ENCODE peak calls at places on chromosome 11, in seven cellular contexts. D is epithelial cell of esophagus, X is choroid plexus epithelial cell, A is lung, F is endodermal cell, Y is GM12865, J is MM.1S. R is an unnamed sample.

GRCh38 chr11:82776377-82776776 is 42.7 kb upstream of the FAM181B start:
- DNase-seq in D (peak), X (peak), A (no peak), F (peak), Y (no peak), J (no peak), R (no peak)

GRCh38 chr11:126949066-126949945 is 51.3 kb downstream of the KIRREL3 start:
- DNase-seq in D (no peak), X (no peak), A (no peak), F (no peak), Y (no peak), J (no peak), R (no peak)

GRCh38 chr11:10580625-10581024 is 12.2 kb upstream of the LYVE1 start:
- DNase-seq in D (no peak), X (no peak), A (no peak), F (no peak), Y (no peak), J (no peak), R (no peak)

GRCh38 chr11:38332046-38332445 is 1734.0 kb upstream of the RAG2 start:
- DNase-seq in D (no peak), X (peak), A (no peak), F (no peak), Y (no peak), J (no peak), R (no peak)

GRCh38 chr11:73662445-73663157 is 16.2 kb downstream of the PLEKHB1 start:
- DNase-seq in D (no peak), X (no peak), A (no peak), F (no peak), Y (no peak), J (no peak), R (no peak)

GRCh38 chr11:117201906-117202305 is 2.7 kb downstream of the TAGLN start:
- DNase-seq in D (no peak), X (no peak), A (no peak), F (no peak), Y (no peak), J (no peak), R (no peak)

GRCh38 chr11:121841487-121842167 is 274.4 kb downstream of the BLID start:
- DNase-seq in D (no peak), X (peak), A (no peak), F (no peak), Y (no peak), J (no peak), R (no peak)

GRCh38 chr11:35087648-35088047 is 51.3 kb upstream of the CD44 start:
- DNase-seq in D (no peak), X (no peak), A (no peak), F (no peak), Y (peak), J (no peak), R (no peak)

GRCh38 chr11:36146437-36146836 is 142.8 kb downstream of the COMMD9 start:
- DNase-seq in D (peak), X (no peak), A (no peak), F (no peak), Y (no peak), J (no peak), R (no peak)

GRCh38 chr11:62923634-62924411 is 2.7 kb upstream of the CHRM1 start:
- DNase-seq in D (peak), X (no peak), A (no peak), F (peak), Y (peak), J (peak), R (peak)

GRCh38 chr11:65078151-65078550 is 5.7 kb downstream of the CDCA5 start:
- DNase-seq in D (peak), X (peak), A (peak), F (peak), Y (peak), J (peak), R (no peak)

GRCh38 chr11:66934971-66935779 is 23.0 kb downstream of the PC start:
- DNase-seq in D (peak), X (peak), A (no peak), F (no peak), Y (no peak), J (no peak), R (no peak)

GRCh38 chr11:118175031-118175531 is 1.4 kb downstream of the SCN2B start:
- DNase-seq in D (peak), X (peak), A (no peak), F (no peak), Y (no peak), J (no peak), R (no peak)

GRCh38 chr11:45724145-45724544 is 58.7 kb upstream of the CHST1 start:
- DNase-seq in D (no peak), X (no peak), A (no peak), F (peak), Y (no peak), J (no peak), R (no peak)

GRCh38 chr11:127182586-127183203 is 182.1 kb upstream of the KIRREL3 start:
- DNase-seq in D (no peak), X (no peak), A (no peak), F (no peak), Y (no peak), J (no peak), R (no peak)

GRCh38 chr11:45025716-45026492 is 75.2 kb upstream of the TP53I11 start:
- DNase-seq in D (no peak), X (peak), A (no peak), F (peak), Y (peak), J (no peak), R (no peak)

DNA sequence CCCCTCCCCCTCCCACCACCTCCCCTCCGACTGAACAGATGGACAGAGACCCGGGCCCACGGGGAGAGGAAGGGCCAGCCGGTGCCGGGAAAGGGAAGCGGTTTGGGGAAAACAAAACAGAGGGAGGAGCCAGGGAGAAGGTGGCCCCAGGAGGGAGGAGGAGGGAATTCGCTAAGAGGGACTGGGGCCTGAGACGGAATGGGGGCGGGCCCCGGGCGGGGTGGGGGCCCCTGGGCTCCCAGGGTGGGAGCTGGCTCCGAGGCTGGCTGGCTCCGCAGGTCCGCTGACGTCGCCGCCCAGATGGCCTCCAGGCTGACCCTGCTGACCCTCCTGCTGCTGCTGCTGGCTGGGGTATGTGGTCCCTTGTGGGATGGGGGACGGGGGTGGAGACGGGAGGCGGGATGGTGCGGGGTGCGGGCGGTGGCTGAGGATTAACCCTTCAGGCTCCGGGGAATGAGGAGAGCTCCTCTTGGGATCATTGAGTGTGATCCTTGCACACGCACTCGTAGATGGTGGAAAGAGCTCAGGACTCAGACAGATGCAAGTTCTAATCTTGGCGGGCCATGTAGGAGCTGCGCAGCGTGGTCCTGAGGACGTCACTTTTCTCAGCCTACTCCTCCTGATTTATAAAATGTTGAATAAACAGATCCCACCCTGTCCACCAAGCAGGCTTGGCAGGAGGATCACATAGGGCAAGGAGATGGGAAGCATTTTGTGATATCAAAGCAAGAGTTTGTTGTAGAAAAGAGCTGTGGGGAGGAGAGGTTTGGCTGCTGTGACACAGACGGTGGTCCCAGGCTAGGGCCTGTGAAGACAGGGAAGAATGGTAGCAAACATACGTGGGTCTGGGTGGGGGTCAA is 716 bp downstream of the SERPING1 start:
- DNase-seq in D (no peak), X (peak), A (peak), F (peak), Y (no peak), J (no peak), R (no peak)
- H3K4me3 ChIP-seq in D (peak), X (peak), A (peak), F (peak), Y (no peak), J (no peak), R (no peak)

GRCh38 chr11:70064726-70065317 is 13.3 kb upstream of the ANO1 start:
- DNase-seq in D (peak), X (no peak), A (no peak), F (no peak), Y (no peak), J (no peak), R (no peak)
- TF ChIP-seq CTCF in D (no peak), X (no peak), A (no peak), F (no peak), Y (no peak), J (no peak), R (no peak)

GRCh38 chr11:47448566-47449427 is at the start of gene RAPSN:
- DNase-seq in D (no peak), X (no peak), A (no peak), F (no peak), Y (no peak), J (no peak), R (no peak)
- H3K4me3 ChIP-seq in D (no peak), X (no peak), A (no peak), F (no peak), Y (no peak), J (no peak), R (no peak)

GRCh38 chr11:79953629-79954028 is 512.8 kb upstream of the TENM4 start:
- DNase-seq in D (no peak), X (no peak), A (no peak), F (no peak), Y (no peak), J (no peak), R (no peak)
- TF ChIP-seq CTCF in D (no peak), X (no peak), A (no peak), F (peak), Y (no peak), J (no peak), R (no peak)

DNA sequence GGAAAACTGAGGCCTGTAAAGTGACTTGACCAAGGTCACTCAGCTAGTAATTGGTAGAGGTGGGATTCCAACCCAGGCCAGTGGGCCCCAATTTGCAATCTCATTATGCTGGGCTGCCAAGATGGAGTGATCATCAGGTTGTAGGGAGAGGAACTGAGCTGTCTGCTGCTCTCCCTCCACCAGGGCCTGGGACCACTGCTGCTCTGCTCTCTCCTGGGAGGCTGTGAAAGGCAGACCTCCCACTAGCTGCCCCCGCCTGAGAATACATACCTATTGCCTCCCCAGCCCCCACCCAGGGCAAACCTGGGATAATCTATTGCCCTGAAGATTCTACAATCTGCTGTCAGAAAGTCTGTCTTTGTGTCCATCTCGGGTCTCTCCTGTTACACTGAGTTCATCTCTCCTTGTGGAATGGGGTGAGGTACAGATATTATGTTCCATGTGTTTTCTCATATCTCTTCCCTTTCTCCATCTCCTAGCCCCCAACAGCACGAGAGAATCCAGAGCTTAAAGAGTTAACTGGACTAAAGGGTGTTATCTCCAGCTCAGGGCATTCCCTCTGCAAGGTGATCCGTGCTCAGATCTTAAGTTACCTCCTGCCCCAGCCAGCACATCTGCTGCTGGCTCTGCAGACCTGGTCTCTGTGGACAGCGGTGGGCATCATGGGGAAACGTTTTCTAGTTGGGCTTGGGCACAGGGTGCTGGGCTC is 5.6 kb downstream of the NECTIN1 start:
- DNase-seq in D (no peak), X (no peak), A (no peak), F (no peak), Y (no peak), J (no peak), R (no peak)
- H3K4me3 ChIP-seq in D (peak), X (no peak), A (no peak), F (no peak), Y (no peak), J (no peak), R (no peak)

GRCh38 chr11:48044577-48044976 is 64.2 kb downstream of the PTPRJ start:
- DNase-seq in D (no peak), X (no peak), A (peak), F (no peak), Y (no peak), J (no peak), R (no peak)

GRCh38 chr11:48043998-48044512 is 63.7 kb downstream of the PTPRJ start:
- DNase-seq in D (no peak), X (no peak), A (no peak), F (no peak), Y (no peak), J (no peak), R (no peak)

GRCh38 chr11:48043111-48043997 is 63.0 kb downstream of the PTPRJ start:
- DNase-seq in D (no peak), X (no peak), A (no peak), F (no peak), Y (peak), J (no peak), R (no peak)

GRCh38 chr11:48040830-48041444 is 60.6 kb downstream of the PTPRJ start:
- DNase-seq in D (no peak), X (no peak), A (no peak), F (peak), Y (no peak), J (no peak), R (no peak)

GRCh38 chr11:48041877-48042698 is 61.7 kb downstream of the PTPRJ start:
- DNase-seq in D (no peak), X (no peak), A (no peak), F (no peak), Y (no peak), J (no peak), R (no peak)
- TF ChIP-seq CTCF in D (no peak), X (no peak), A (no peak), F (no peak), Y (no peak), J (no peak), R (no peak)

GRCh38 chr11:107570015-107570414 is 4.5 kb upstream of the ALKBH8 start:
- DNase-seq in D (no peak), X (no peak), A (no peak), F (peak), Y (no peak), J (no peak), R (no peak)
- H3K4me3 ChIP-seq in D (no peak), X (no peak), A (no peak), F (no peak), Y (no peak), J (no peak), R (no peak)

GRCh38 chr11:12126352-12127019 is 16.1 kb downstream of the MICAL2 start:
- DNase-seq in D (peak), X (peak), A (peak), F (peak), Y (no peak), J (no peak), R (no peak)
- TF ChIP-seq CTCF in D (peak), X (peak), A (no peak), F (peak), Y (no peak), J (no peak), R (no peak)

GRCh38 chr11:39458481-39458880 is 2001.0 kb downstream of the LRRC4C start:
- DNase-seq in D (no peak), X (no peak), A (no peak), F (no peak), Y (no peak), J (no peak), R (no peak)
- H3K4me3 ChIP-seq in D (no peak), X (no peak), A (no peak), F (no peak), Y (no peak), J (no peak), R (no peak)

GRCh38 chr11:76237914-76238313 is 31.6 kb upstream of the WNT11 start:
- DNase-seq in D (peak), X (no peak), A (no peak), F (peak), Y (peak), J (no peak), R (no peak)
- TF ChIP-seq CTCF in D (no peak), X (no peak), A (no peak), F (peak), Y (no peak), J (peak), R (no peak)